ENCODE peak calls at places on chromosomes 16 and 17, in six cellular contexts. V is mucosa of descending colon; L is astrocyte; J is osteocyte; E is activated CD4-positive, alpha-beta T cell treated with anti-CD3 and anti-CD28 coated beads for 24 hours; G is heart right ventricle. F is an unnamed sample.

GRCh38 chr16:10325783-10326543 is 59.9 kb upstream of the ATF7IP2 start:
- DNase-seq in V (no peak), L (peak; percentile 41), J (no peak), E (no peak), G (no peak), F (no peak)

GRCh38 chr16:20910781-20911321 is 10.3 kb downstream of the LYRM1 start:
- DNase-seq in V (no peak), L (peak; percentile 96), J (no peak), E (no peak), G (no peak), F (peak; percentile 92)

GRCh38 chr16:71894229-71894920 is 956 bp upstream of the IST1 start:
- DNase-seq in V (peak; percentile 63), L (peak; percentile 58), J (no peak), E (peak; percentile 20), G (no peak), F (peak; percentile 76)

GRCh38 chr17:80992077-80992947 is 671 bp downstream of the CHMP6 start:
- DNase-seq in V (peak; percentile 56), L (no peak), J (peak; percentile 84), E (no peak), G (no peak), F (no peak)

GRCh38 chr17:29145289-29146058 is 34.7 kb downstream of the MYO18A start:
- DNase-seq in V (peak; percentile 56), L (peak; percentile 67), J (no peak), E (no peak), G (peak; percentile 56), F (peak; percentile 84)

GRCh38 chr16:50970221-50970620 is 180.8 kb downstream of the SALL1 start:
- DNase-seq in V (no peak), L (no peak), J (no peak), E (no peak), G (no peak), F (no peak)

GRCh38 chr17:83050651-83051422 is 28.6 kb upstream of the METRNL start:
- DNase-seq in V (peak; percentile 82), L (no peak), J (no peak), E (no peak), G (peak; percentile 41), F (no peak)

GRCh38 chr16:67528222-67528869 is at the start of gene RIPOR1:
- DNase-seq in V (peak; percentile 67), L (no peak), J (no peak), E (no peak), G (peak; percentile 81), F (no peak)

GRCh38 chr16:11877374-11877773 is 26.0 kb upstream of the RSL1D1 start:
- DNase-seq in V (no peak), L (peak; percentile 19), J (no peak), E (no peak), G (no peak), F (peak; percentile 43)

GRCh38 chr17:55072910-55073309 is 104.3 kb downstream of the STXBP4 start:
- DNase-seq in V (no peak), L (no peak), J (no peak), E (no peak), G (no peak), F (peak; percentile 13)